ENCODE peak calls at places on chromosomes 16 and 17, in eight cellular contexts. G is stimulated activated CD4-positive, alpha-beta T cell treated with anti-CD3 and anti-CD28 coated beads, TNF-alpha, amount 100 ng/mL, for 1 hour; J is activated T-helper 1 cell treated with anti-CD3 and anti-CD28 coated beads, Interleukin-12 subunit alpha, Interleukin-12 subunit beta, Interleukin-2, Interleukin-4 antibody, amounts not matched to agents 30 ng/mL and 10 ng/mL and 1 ng/mL, durations not matched to agents 14 hours and 24 hours and 36 hours; P is AG04449; M is central memory CD4-positive, alpha-beta T cell; U is astrocyte of the spinal cord; V is Kasumi-1; B is erythroblast. X is an unnamed sample.

GRCh38 chr17:3594056-3594810 is 15.0 kb downstream of the TRPV1 start:
- DNase-seq in U (peak; percentile 90), M (no peak), P (no peak), G (no peak), B (no peak), V (no peak), J (no peak), X (no peak)

GRCh38 chr16:17927015-17927414 is 409.5 kb downstream of the NPIPA8 start:
- DNase-seq in U (no peak), P (no peak), M (no peak), G (no peak), J (no peak), B (no peak), V (no peak), X (no peak)

GRCh38 chr17:80819422-80820164 is 172.0 kb upstream of the CHMP6 start:
- DNase-seq in M (peak; percentile 10), U (no peak), V (no peak), J (no peak), G (no peak), P (no peak), B (no peak), X (no peak)

GRCh38 chr17:62163847-62164246 is 98.8 kb upstream of the MED13 start:
- DNase-seq in G (no peak), P (no peak), J (no peak), B (no peak), M (no peak), V (no peak), U (no peak), X (no peak)

GRCh38 chr16:84700518-84701277 is 898 bp downstream of the USP10 start:
- DNase-seq in U (no peak), G (no peak), M (peak; percentile 48), J (peak; percentile 41), B (peak; percentile 73), P (no peak), V (peak; percentile 28), X (peak; percentile 29)

GRCh38 chr17:80720624-80721577 is 176.3 kb downstream of the RPTOR start:
- DNase-seq in G (peak; percentile 39), P (no peak), B (no peak), J (peak; percentile 67), U (peak; percentile 73), M (peak; percentile 66), V (no peak), X (no peak)

GRCh38 chr17:61202564-61202963 is 197.1 kb upstream of the TBX2 start:
- DNase-seq in M (no peak), U (peak; percentile 22), B (no peak), P (no peak), J (no peak), V (no peak), G (no peak), X (no peak)

GRCh38 chr16:88783391-88784073 is 1.5 kb downstream of the PIEZO1 start:
- DNase-seq in P (no peak), B (peak; percentile 52), M (no peak), V (peak; percentile 44), G (no peak), U (no peak), J (no peak), X (no peak)

GRCh38 chr16:23464196-23464595 is 11.2 kb upstream of the COG7 start:
- DNase-seq in G (no peak), B (no peak), P (no peak), M (no peak), J (no peak), U (no peak), V (no peak), X (no peak)

GRCh38 chr16:85982563-85982939 is 83.6 kb downstream of the IRF8 start:
- DNase-seq in U (no peak), B (no peak), G (no peak), P (no peak), M (no peak), V (peak; percentile 73), J (no peak), X (no peak)

GRCh38 chr17:34623856-34624766 is 44.7 kb downstream of the TMEM132E start:
- DNase-seq in P (no peak), B (no peak), U (no peak), J (no peak), G (no peak), V (no peak), M (no peak), X (no peak)

GRCh38 chr16:71296584-71297133 is 7.5 kb upstream of the CMTR2 start:
- DNase-seq in P (no peak), B (no peak), U (no peak), G (no peak), J (no peak), V (no peak), M (no peak), X (no peak)

GRCh38 chr17:75753514-75754377 is 11.2 kb downstream of the GALK1 start:
- DNase-seq in P (no peak), U (peak; percentile 50), J (peak; percentile 68), G (peak; percentile 50), M (peak; percentile 65), B (peak; percentile 87), V (peak; percentile 82), X (peak; percentile 65)

GRCh38 chr16:11639925-11640899 is 28.0 kb upstream of the SNN start:
- DNase-seq in B (peak; percentile 76), P (peak; percentile 97), M (no peak), V (peak; percentile 11), U (peak; percentile 91), G (no peak), J (no peak), X (no peak)

GRCh38 chr17:82881900-82882714 is 42.3 kb upstream of the ZNF750 start:
- DNase-seq in G (no peak), B (peak; percentile 31), U (no peak), J (no peak), P (no peak), V (no peak), M (no peak), X (no peak)

GRCh38 chr16:9443864-9444263 is 352.4 kb downstream of the HAPSTR1 start:
- DNase-seq in V (no peak), U (no peak), J (no peak), B (no peak), G (no peak), M (no peak), P (no peak), X (no peak)

GRCh38 chr17:76147211-76148014 is 6.4 kb upstream of the FOXJ1 start:
- DNase-seq in J (no peak), G (no peak), P (no peak), B (no peak), M (no peak), V (peak; percentile 71), U (peak; percentile 32), X (no peak)

GRCh38 chr17:41551370-41551769 is 20.5 kb downstream of the KRT9 start:
- DNase-seq in U (peak; percentile 25), G (no peak), P (no peak), V (no peak), B (no peak), J (no peak), M (no peak), X (no peak)

GRCh38 chr16:72308396-72308795 is 136.4 kb upstream of the PMFBP1 start:
- DNase-seq in P (no peak), M (no peak), J (no peak), U (no peak), G (no peak), B (no peak), V (no peak), X (no peak)

GRCh38 chr17:50047488-50048126 is 8.3 kb upstream of the ITGA3 start:
- DNase-seq in U (peak; percentile 80), P (no peak), G (no peak), J (no peak), B (no peak), M (no peak), V (peak; percentile 40), X (no peak)

GRCh38 chr17:77427471-77427991 is 286.8 kb downstream of the SEC14L1 start:
- DNase-seq in U (peak; percentile 86), V (no peak), P (peak; percentile 33), J (no peak), B (peak; percentile 22), M (no peak), G (no peak), X (no peak)

GRCh38 chr17:38868095-38868967 is 1.5 kb upstream of the LASP1 start:
- DNase-seq in J (no peak), M (no peak), U (no peak), G (no peak), B (peak; percentile 75), V (no peak), P (no peak), X (peak; percentile 49)

GRCh38 chr16:86375370-86375769 is 135.0 kb upstream of the FOXF1 start:
- DNase-seq in G (no peak), V (no peak), P (no peak), J (no peak), B (no peak), M (no peak), U (peak; percentile 83), X (no peak)

GRCh38 chr17:41651625-41652460 is 27.5 kb upstream of the KRT17 start:
- DNase-seq in B (no peak), G (no peak), M (no peak), P (no peak), J (no peak), V (no peak), U (no peak), X (no peak)

GRCh38 chr16:3023415-3023668 is 400 bp downstream of the HCFC1R1 start:
- DNase-seq in U (no peak), J (no peak), M (no peak), B (peak; percentile 67), V (no peak), P (no peak), G (no peak), X (no peak)

GRCh38 chr17:74201250-74201649 is 2.2 kb upstream of the RPL38 start:
- DNase-seq in U (no peak), P (no peak), G (no peak), J (no peak), M (no peak), B (peak; percentile 16), V (peak; percentile 17), X (no peak)

GRCh38 chr17:72682597-72682996 is 409.9 kb downstream of the SLC39A11 start:
- DNase-seq in M (no peak), P (no peak), J (no peak), B (no peak), V (no peak), U (peak; percentile 23), G (no peak), X (no peak)

GRCh38 chr17:43814714-43815113 is 18.2 kb downstream of the MPP3 start:
- DNase-seq in M (no peak), J (no peak), P (no peak), U (peak; percentile 71), G (no peak), V (no peak), B (no peak), X (no peak)

GRCh38 chr17:69581061-69581955 is 166.8 kb downstream of the MAP2K6 start:
- DNase-seq in U (peak; percentile 51), P (no peak), V (no peak), G (no peak), M (peak; percentile 23), B (no peak), J (no peak), X (peak; percentile 84)

GRCh38 chr17:45040459-45040858 is 11.0 kb downstream of the DCAKD start:
- DNase-seq in B (no peak), M (no peak), G (no peak), U (no peak), P (no peak), J (no peak), V (no peak), X (no peak)

GRCh38 chr16:57030346-57030902 is 41.1 kb downstream of the NLRC5 start:
- DNase-seq in P (no peak), M (no peak), U (no peak), B (no peak), J (no peak), G (no peak), V (no peak), X (no peak)